ENCODE peak calls at places on chromosomes 3 and 15, in five cellular contexts. M is H9, S is H1, U is neuronal stem cell, N is mesenchymal stem cell. J is an unnamed sample.

GRCh38 chr3:58719684-58720083 is 53.1 kb upstream of the FAM3D start:
- DNase-seq in M (no peak), S (no peak), U (no peak), N (no peak), J (no peak)

GRCh38 chr3:1578105-1578833 is 485.4 kb downstream of the CNTN6 start:
- DNase-seq in M (no peak), S (no peak), U (no peak), N (no peak), J (no peak)

GRCh38 chr15:92693922-92694331 is 38.4 kb upstream of the FAM174B start:
- DNase-seq in M (peak), S (peak), U (peak), N (peak), J (no peak)

GRCh38 chr15:101045835-101046691 is 126.9 kb downstream of the LRRK1 start:
- DNase-seq in M (peak), S (peak), U (no peak), N (no peak), J (no peak)

GRCh38 chr3:65783117-65783516 is 255.6 kb downstream of the MAGI1 start:
- DNase-seq in M (no peak), S (no peak), U (no peak), N (no peak), J (no peak)

GRCh38 chr3:117399311-117400068 is 689.9 kb downstream of the TUSC7 start:
- DNase-seq in M (peak), S (no peak), U (peak), N (peak), J (no peak)

GRCh38 chr3:22117751-22118346 is 366.8 kb upstream of the ZNF385D start:
- DNase-seq in M (no peak), S (no peak), U (peak), N (peak), J (peak)

GRCh38 chr3:62374375-62374876 is 1.1 kb upstream of the FEZF2 start:
- DNase-seq in M (peak), S (no peak), U (peak), N (peak), J (no peak)

GRCh38 chr15:29455055-29455454 is 185.4 kb upstream of the NSMCE3 start:
- DNase-seq in M (no peak), S (no peak), U (no peak), N (no peak), J (no peak)

GRCh38 chr3:194395201-194395600 is 3.9 kb downstream of the GP5 start:
- DNase-seq in M (no peak), S (peak), U (no peak), N (peak), J (peak)

GRCh38 chr3:117512975-117513374 is 803.4 kb downstream of the TUSC7 start:
- DNase-seq in M (no peak), S (no peak), U (no peak), N (no peak), J (no peak)

GRCh38 chr15:44670087-44670945 is 6.9 kb upstream of the SPG11 start:
- DNase-seq in M (no peak), S (no peak), U (no peak), N (no peak), J (peak)

GRCh38 chr3:156256945-156257344 is 136.6 kb downstream of the KCNAB1 start:
- DNase-seq in M (no peak), S (no peak), U (no peak), N (no peak), J (no peak)

GRCh38 chr3:38725726-38726410 is 76.4 kb upstream of the SCN5A start:
- DNase-seq in M (no peak), S (no peak), U (no peak), N (peak), J (peak)

GRCh38 chr15:71651750-71652186 is 158.6 kb upstream of the NR2E3 start:
- DNase-seq in M (peak), S (peak), U (peak), N (peak), J (peak)

GRCh38 chr3:193851416-193851815 is 258.4 kb downstream of the OPA1 start:
- DNase-seq in M (no peak), S (no peak), U (no peak), N (no peak), J (peak)

GRCh38 chr3:147428396-147429153 is 19.4 kb downstream of the ZIC1 start:
- DNase-seq in M (no peak), S (no peak), U (no peak), N (no peak), J (no peak)

GRCh38 chr3:195072916-195073564 is 197.9 kb downstream of the XXYLT1 start:
- DNase-seq in M (no peak), S (no peak), U (no peak), N (no peak), J (no peak)

GRCh38 chr3:169133178-169134161 is 530.0 kb downstream of the MECOM start:
- DNase-seq in M (no peak), S (no peak), U (no peak), N (peak), J (no peak)

GRCh38 chr15:66706225-66706732 is 4.2 kb downstream of the SMAD6 start:
- DNase-seq in M (no peak), S (no peak), U (no peak), N (no peak), J (no peak)

GRCh38 chr3:13684854-13685253 is 135.9 kb downstream of the FBLN2 start:
- DNase-seq in M (no peak), S (no peak), U (no peak), N (no peak), J (no peak)

GRCh38 chr3:134677196-134677986 is 26.6 kb upstream of the KY start:
- DNase-seq in M (peak), S (peak), U (peak), N (no peak), J (peak)

GRCh38 chr15:90001062-90001682 is at the start of gene ZNF710:
- DNase-seq in M (peak), S (peak), U (peak), N (peak), J (peak)

GRCh38 chr3:97952280-97952679 is 20.0 kb downstream of the RIOX2 start:
- DNase-seq in M (no peak), S (no peak), U (no peak), N (peak), J (peak)

GRCh38 chr3:106920609-106921008 is 456.6 kb upstream of the CCDC54 start:
- DNase-seq in M (no peak), S (no peak), U (no peak), N (no peak), J (no peak)

GRCh38 chr15:38130739-38131498 is 121.7 kb upstream of the SPRED1 start:
- DNase-seq in M (no peak), S (no peak), U (no peak), N (peak), J (peak)

GRCh38 chr15:79406191-79406590 is 25.9 kb upstream of the MINAR1 start:
- DNase-seq in M (no peak), S (no peak), U (no peak), N (no peak), J (no peak)

GRCh38 chr3:143139786-143140185 is 20.2 kb downstream of the CHST2 start:
- DNase-seq in M (no peak), S (no peak), U (no peak), N (no peak), J (no peak)

GRCh38 chr3:120170223-120170622 is 76.0 kb upstream of the GSK3B start:
- DNase-seq in M (no peak), S (no peak), U (no peak), N (peak), J (peak)

GRCh38 chr3:127182848-127183714 is 9.8 kb upstream of the PRR23E start:
- DNase-seq in M (peak), S (peak), U (no peak), N (no peak), J (no peak)

GRCh38 chr3:127183931-127184869 is 8.7 kb upstream of the PRR23E start:
- DNase-seq in M (no peak), S (peak), U (no peak), N (no peak), J (no peak)

GRCh38 chr3:127184870-127185216 is 8.1 kb upstream of the PRR23E start:
- DNase-seq in M (no peak), S (peak), U (no peak), N (no peak), J (no peak)

GRCh38 chr3:127180859-127181258 is 12.1 kb upstream of the PRR23E start:
- DNase-seq in M (no peak), S (no peak), U (no peak), N (no peak), J (no peak)

GRCh38 chr3:127182446-127182845 is 10.5 kb upstream of the PRR23E start:
- DNase-seq in M (no peak), S (peak), U (no peak), N (no peak), J (no peak)
- H3K9ac ChIP-seq in M (no peak), S (no peak), U (no peak), N (no peak), J (no peak)

GRCh38 chr15:41836072-41836471 is 2.6 kb upstream of the PLA2G4B start:
- DNase-seq in M (no peak), S (no peak), U (no peak), N (no peak), J (no peak)
- H2BK12ac ChIP-seq in M (no peak), S (no peak), U (no peak), N (no peak), J (no peak)

DNA sequence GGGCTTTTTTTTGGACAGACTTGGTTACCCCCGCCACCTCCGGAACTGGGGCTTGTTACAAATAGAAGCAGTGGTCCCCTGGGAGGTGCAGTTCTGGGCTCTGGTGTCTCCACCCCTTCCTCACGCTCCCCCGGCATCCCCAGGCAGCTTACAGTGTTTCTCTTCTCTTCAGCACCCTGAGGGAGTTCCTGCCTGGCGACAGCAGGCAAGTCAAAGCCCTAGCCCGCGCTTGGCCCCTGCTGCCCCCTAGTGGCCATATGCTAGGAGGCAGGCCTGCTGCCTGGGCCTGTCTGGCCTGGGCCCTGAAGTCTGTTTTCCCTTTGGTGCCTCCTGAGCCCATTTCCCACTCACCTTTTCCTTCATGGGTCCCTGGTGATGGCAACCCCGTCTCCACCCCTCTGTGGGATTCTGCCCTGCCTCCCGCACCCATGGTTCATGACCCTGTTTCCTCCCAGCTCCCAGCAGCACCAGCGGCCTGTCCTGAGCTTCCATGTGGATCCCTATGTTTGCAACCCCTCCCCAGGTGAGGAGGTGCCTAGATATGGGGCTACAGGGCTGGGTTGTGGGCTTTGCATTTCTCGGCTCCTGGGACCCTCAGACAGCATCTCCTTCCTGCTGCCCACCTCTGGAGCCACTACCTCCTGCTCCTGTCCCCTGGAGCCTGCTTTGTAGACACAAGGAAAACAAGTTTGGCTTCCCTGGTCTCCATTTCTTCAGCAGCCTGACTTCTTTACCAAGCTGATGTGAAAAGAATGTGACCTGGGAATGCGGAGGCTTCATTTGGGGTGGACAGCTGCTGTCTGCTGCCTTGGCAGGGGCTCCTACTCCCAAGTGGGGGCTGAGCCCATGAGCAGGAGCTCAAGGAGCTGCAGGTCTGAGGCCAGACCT is 2.2 kb downstream of the SNX22 start:
- DNase-seq in M (peak), S (peak), U (peak), N (peak), J (peak)
- H3K9ac ChIP-seq in M (no peak), S (no peak), U (no peak), N (peak), J (no peak)

DNA sequence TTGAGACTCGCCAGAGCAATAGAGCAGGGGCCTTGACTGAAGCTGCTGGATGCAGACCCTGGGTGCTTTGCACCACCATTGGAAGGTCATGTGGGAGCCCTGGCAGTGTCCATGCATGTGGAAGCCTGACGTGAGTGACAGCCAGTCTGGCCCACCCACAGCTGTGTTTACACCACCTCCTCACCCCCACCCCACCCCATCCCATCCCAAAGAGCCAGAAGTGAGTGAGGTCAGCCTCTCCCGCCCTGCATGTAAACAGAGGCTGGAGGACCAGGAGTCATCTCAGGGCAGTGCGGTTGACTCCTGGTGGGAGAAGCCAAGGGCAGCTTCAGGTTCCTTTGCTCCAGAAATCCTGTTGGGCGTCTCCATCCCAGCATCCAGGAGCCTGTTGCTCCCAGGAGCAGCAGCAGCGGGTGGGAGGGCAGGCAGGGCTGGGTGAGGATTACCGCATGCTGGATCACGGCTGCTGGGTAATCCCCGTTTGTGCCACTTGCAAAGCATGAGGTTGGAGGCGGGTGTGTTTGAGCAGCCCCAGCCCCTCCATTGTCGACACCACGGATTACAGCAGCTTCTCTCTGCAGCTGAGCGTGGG is 44.6 kb downstream of the CORO2B start:
- DNase-seq in M (no peak), S (no peak), U (no peak), N (peak), J (no peak)
- H2BK12ac ChIP-seq in M (no peak), S (no peak), U (no peak), N (no peak), J (no peak)

GRCh38 chr15:53847745-53848144 is 88.3 kb upstream of the WDR72 start:
- DNase-seq in M (no peak), S (no peak), U (no peak), N (no peak), J (no peak)

GRCh38 chr15:53843869-53844569 is 84.6 kb upstream of the WDR72 start:
- DNase-seq in M (no peak), S (no peak), U (no peak), N (no peak), J (no peak)

GRCh38 chr15:53844634-53845033 is 85.2 kb upstream of the WDR72 start:
- DNase-seq in M (no peak), S (no peak), U (no peak), N (no peak), J (no peak)

GRCh38 chr15:53840681-53841080 is 81.2 kb upstream of the WDR72 start:
- DNase-seq in M (no peak), S (no peak), U (no peak), N (no peak), J (peak)

DNA sequence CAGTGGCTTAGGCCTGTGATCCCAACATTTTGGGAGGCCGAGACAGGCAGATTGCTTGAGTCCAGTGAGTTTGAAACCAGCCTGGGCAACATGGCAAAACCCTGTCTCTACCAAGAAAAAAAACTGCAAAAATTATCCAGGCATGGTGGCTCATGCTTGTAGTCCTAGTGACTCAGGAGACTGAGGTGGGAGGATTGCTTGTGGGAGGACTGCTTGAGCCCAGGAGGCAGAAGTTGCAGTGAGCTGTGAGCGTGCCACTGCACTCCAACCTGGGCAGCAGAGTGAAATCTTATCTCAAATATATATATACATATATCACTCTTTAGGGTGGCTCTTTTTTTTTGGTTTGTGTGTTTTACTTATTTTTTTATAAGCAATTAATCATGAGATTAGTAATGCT is 83.7 kb upstream of the WDR72 start:
- DNase-seq in M (no peak), S (no peak), U (no peak), N (no peak), J (no peak)
- H3K9ac ChIP-seq in M (no peak), S (no peak), U (no peak), N (no peak), J (no peak)

GRCh38 chr15:88716543-88717341 is 77.9 kb downstream of the ISG20 start:
- DNase-seq in M (no peak), S (no peak), U (no peak), N (no peak), J (no peak)
- H2BK12ac ChIP-seq in M (no peak), S (peak), U (no peak), N (no peak), J (no peak)

DNA sequence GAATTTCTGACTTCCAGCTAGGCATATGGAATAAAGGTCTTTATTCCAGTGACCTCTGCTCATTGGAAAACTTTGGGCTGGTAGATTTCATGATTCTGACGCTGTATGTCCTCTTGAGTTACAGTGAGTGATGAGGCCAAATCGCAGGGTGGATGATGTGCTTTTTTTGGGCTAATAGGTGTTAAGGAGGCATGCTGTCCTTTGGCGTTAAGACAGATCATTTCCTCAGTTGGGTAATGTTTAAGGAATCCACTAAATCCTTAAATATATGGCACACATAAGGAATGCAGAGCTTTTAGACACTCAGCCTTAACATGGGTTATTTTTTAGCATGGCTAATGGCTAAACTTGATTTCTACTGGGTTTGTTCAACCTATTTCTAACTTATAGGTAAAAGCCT is 87.9 kb downstream of the LPP start:
- DNase-seq in M (no peak), S (no peak), U (no peak), N (no peak), J (no peak)
- H3K9ac ChIP-seq in M (no peak), S (no peak), U (no peak), N (no peak), J (no peak)

DNA sequence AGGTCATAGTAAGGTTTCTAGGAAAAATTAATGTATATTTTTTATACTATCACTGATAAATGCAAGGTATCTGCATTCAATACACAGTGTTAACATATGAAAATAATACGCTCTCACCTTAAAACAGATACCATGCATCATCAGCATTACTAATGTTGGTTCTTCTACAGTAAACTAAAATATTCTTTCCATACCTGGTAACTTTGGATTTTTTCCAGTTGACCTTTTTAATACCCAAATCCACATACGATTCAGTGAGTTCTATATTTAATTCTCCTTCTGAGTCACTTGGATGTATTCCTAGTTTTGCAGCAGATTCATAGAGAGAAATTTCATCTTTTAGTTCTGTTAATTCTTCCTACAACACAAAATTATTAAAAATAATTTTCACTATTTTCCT is 29.9 kb downstream of the CEP152 start:
- DNase-seq in M (no peak), S (no peak), U (no peak), N (no peak), J (no peak)
- H2BK12ac ChIP-seq in M (no peak), S (no peak), U (no peak), N (no peak), J (no peak)

J was measured in trophoblast cell.